ENCODE peak calls at places on chromosome 12, in four cellular contexts. M, I, R and N are unnamed samples.

GRCh38 chr12:128783129-128783574 is 40.6 kb downstream of the SLC15A4 start:
- DNase-seq in M (no peak), I (no peak), R (no peak), N (peak; percentile 62)

GRCh38 chr12:13503094-13503835 is 306.7 kb downstream of the EMP1 start:
- DNase-seq in M (no peak), I (no peak), R (no peak), N (no peak)

GRCh38 chr12:78060186-78060585 is 229.5 kb downstream of the NAV3 start:
- DNase-seq in M (no peak), I (no peak), R (peak; percentile 45), N (no peak)

GRCh38 chr12:55713721-55714120 is 2.1 kb upstream of the BLOC1S1 start:
- DNase-seq in M (no peak), I (no peak), R (peak; percentile 83), N (no peak)

GRCh38 chr12:102413396-102413795 is 67.0 kb downstream of the IGF1 start:
- DNase-seq in M (no peak), I (no peak), R (no peak), N (no peak)

GRCh38 chr12:34402899-34403705 is 380.8 kb downstream of the ALG10 start:
- DNase-seq in M (peak; percentile 6), I (no peak), R (no peak), N (peak; percentile 1)

GRCh38 chr12:105474672-105475071 is 144.2 kb downstream of the C12orf75 start:
- DNase-seq in M (no peak), I (no peak), R (peak; percentile 62), N (no peak)

GRCh38 chr12:119589087-119589486 is 4.5 kb upstream of the TMEM233 start:
- DNase-seq in M (no peak), I (peak; percentile 7), R (no peak), N (no peak)

GRCh38 chr12:32661706-32662105 is 17.4 kb upstream of the DNM1L start:
- DNase-seq in M (no peak), I (no peak), R (no peak), N (no peak)

GRCh38 chr12:69922999-69923398 is 98.0 kb downstream of the MYRFL start:
- DNase-seq in M (no peak), I (no peak), R (no peak), N (no peak)

GRCh38 chr12:25769076-25769945 is 189.2 kb upstream of the RASSF8 start:
- DNase-seq in M (no peak), I (no peak), R (peak; percentile 84), N (no peak)

GRCh38 chr12:65384240-65384639 is 105.8 kb downstream of the MSRB3 start:
- DNase-seq in M (no peak), I (no peak), R (no peak), N (no peak)

GRCh38 chr12:98422809-98423208 is 92.6 kb upstream of the TMPO start:
- DNase-seq in M (peak; percentile 71), I (no peak), R (no peak), N (no peak)
- TF ChIP-seq CTCF in M (peak; percentile 67), I (no peak), R (peak; percentile 67), N (no peak)

GRCh38 chr12:4864575-4864974 is 45.1 kb upstream of the KCNA1 start:
- DNase-seq in M (no peak), I (no peak), R (no peak), N (no peak)

GRCh38 chr12:4866288-4866687 is 43.4 kb upstream of the KCNA1 start:
- DNase-seq in M (no peak), I (no peak), R (no peak), N (no peak)

GRCh38 chr12:4870423-4870822 is 39.3 kb upstream of the KCNA1 start:
- DNase-seq in M (no peak), I (no peak), R (no peak), N (no peak)

GRCh38 chr12:4865246-4865645 is 44.5 kb upstream of the KCNA1 start:
- DNase-seq in M (no peak), I (no peak), R (no peak), N (no peak)

DNA sequence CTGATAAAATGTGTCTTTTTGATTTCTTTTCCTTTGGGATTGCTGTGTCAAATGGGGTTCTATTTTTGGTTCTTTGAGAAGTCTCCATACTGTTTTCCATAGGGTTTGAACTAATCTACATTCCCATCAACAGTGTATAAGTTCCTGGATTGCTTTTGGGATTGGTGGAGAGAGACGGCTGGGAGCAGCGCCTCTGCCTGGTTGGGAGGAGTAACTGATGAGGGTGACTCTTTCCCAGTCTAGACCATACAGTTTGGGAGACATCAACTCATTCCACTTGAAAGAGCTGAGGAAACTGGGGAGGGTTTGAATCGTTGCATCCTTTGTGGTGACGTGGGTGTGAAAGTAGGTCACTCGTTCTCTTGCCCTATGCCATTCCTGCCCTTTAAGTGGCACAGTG is 42.3 kb upstream of the KCNA1 start:
- DNase-seq in M (no peak), I (no peak), R (no peak), N (no peak)
- TF ChIP-seq CTCF in M (peak; percentile 36), I (no peak), R (no peak), N (no peak)

GRCh38 chr12:51124504-51124903 is 41.1 kb upstream of the CSRNP2 start:
- DNase-seq in M (no peak), I (no peak), R (no peak), N (no peak)
- TF ChIP-seq CTCF in M (no peak), I (no peak), R (no peak), N (no peak)

DNA sequence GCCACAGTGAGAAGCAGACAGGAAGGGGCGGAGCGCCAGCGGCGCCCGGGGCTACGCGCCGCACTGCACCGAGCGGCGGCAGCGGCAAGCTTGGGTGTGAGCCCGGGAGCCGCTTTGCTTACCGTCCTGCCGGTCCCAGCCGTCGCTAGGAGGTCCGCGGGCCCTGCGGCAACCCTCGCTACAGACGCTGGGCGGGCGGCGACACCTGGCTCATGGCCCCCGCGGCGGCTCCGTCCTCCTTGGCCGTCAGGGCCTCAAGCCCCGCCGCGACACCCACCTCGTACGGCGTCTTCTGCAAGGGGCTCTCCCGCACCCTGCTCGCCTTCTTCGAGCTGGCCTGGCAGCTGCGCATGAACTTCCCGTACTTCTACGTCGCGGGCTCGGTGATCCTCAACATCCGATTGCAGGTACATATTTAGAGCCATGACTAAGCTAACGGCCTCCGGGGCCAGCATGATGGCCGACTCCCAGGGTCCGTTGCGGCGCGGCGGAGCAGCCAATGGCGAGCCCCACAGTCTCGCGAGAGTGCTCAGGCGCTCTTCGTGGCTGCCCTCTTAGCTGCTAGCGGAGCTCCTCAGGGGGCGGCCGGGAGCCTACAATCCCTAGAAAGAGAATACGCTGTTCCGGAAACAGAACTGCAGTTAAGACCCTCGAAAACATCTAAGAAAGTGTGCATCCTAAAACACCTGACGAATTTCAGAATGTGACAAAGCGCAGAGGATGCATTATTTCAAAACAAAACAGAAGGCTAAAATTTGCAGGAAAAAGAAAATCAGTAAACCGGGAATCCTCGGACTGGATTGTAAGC is at the start of gene SMIM10L1:
- DNase-seq in M (peak; percentile 97), I (peak; percentile 96), R (peak; percentile 92), N (peak; percentile 90)
- TF ChIP-seq CTCF in M (no peak), I (peak; percentile 1), R (peak; percentile 5), N (no peak)

GRCh38 chr12:108066583-108067234 is 62.4 kb upstream of the WSCD2 start:
- DNase-seq in M (no peak), I (no peak), R (no peak), N (no peak)

GRCh38 chr12:108065061-108065460 is 64.0 kb upstream of the WSCD2 start:
- DNase-seq in M (no peak), I (no peak), R (no peak), N (no peak)

GRCh38 chr12:108060910-108061309 is 68.2 kb upstream of the WSCD2 start:
- DNase-seq in M (no peak), I (peak; percentile 5), R (no peak), N (no peak)

GRCh38 chr12:108060054-108060453 is 69.0 kb upstream of the WSCD2 start:
- DNase-seq in M (no peak), I (no peak), R (no peak), N (no peak)

DNA sequence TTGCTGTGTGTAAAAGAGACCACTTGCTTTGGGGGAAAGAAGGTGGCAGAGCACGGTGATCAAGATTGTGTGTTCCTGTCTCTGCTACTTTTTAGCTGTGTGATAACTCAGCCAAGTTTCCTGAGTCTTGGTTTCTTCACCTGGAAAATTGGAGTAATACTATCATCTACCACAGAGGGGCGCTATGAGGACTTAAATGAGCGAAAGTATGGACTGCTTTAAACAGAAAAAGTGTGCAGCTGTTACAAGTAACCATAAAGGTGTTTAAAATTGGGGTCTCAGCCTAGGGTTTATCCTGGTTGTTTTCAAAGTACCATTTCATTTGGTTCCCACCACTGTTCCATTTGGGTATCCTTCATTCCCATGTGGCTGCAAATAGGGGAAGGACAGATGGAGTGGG is 65.9 kb upstream of the WSCD2 start:
- DNase-seq in M (no peak), I (peak; percentile 29), R (no peak), N (no peak)
- TF ChIP-seq CTCF in M (peak; percentile 83), I (peak; percentile 46), R (peak; percentile 24), N (peak; percentile 24)

DNA sequence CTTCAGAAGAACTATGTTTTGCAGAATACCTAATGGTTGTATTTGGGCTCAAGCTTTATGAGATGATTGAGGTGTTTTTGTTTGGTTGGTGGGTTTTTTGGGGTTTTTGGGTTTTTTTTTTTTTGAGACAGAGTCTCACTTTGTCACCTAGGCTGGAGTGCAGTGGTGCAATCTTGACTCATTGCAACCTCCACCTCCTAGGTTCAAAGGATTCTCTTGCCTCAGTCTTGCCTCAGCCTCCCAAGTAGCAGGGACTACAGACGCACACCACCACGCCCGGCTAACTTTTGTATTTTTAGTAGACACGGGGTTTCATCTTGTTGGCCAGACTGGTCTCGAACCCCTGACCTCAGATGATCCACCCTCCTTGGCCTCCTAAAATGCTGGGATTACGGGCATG is 39.6 kb downstream of the ARL1 start:
- DNase-seq in M (no peak), I (no peak), R (no peak), N (no peak)
- TF ChIP-seq CTCF in M (no peak), I (no peak), R (no peak), N (no peak)

GRCh38 chr12:43501705-43502104 is 50.3 kb downstream of the ADAMTS20 start:
- DNase-seq in M (no peak), I (peak; percentile 12), R (peak; percentile 12), N (peak; percentile 26)
- TF ChIP-seq CTCF in M (peak; percentile 73), I (peak; percentile 18), R (peak; percentile 78), N (peak; percentile 41)

GRCh38 chr12:22781339-22781738 is 156.4 kb downstream of the ETNK1 start:
- DNase-seq in M (no peak), I (no peak), R (no peak), N (no peak)
- TF ChIP-seq CTCF in M (no peak), I (no peak), R (no peak), N (no peak)

DNA sequence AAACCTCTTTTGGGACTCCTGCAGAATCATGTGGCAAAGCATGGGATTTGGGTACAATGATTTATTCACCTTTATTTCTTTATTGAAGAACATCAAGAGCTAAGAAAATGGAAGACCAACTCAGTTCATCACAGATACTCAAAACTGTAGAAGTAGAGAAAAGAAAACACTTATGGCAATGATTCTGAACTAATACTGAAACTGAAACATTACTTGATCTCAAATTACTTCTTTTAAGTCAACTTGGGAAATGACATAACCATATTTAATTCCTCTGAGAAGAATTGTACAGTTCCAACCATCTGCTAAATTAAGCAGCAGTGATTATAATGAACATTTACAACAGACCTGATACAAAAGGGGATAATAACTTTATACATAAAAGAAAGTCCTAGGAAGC is 466.4 kb downstream of the TMTC2 start:
- DNase-seq in M (no peak), I (peak; percentile 12), R (no peak), N (no peak)
- TF ChIP-seq CTCF in M (no peak), I (no peak), R (no peak), N (no peak)